ENCODE peak calls at places on chromosomes 7 and 10, in nine cellular contexts. One of them, this sample, is unnamed.

GRCh38 chr10:127527891-127528290 is 21.2 kb upstream of the NPS start:
- DNase-seq in GM23338: no peak
- DNase-seq in right lobe of liver: no peak
- DNase-seq in uterus: peak
- DNase-seq in A549: no peak
- DNase-seq in retinal pigment epithelial cell: no peak
- DNase-seq in colonic mucosa: no peak
- DNase-seq in breast epithelium: no peak
- DNase-seq in neural progenitor cell: no peak
- DNase-seq in this sample: no peak

GRCh38 chr10:116800356-116800929 is 48.9 kb upstream of the ENO4 start:
- DNase-seq in GM23338: peak
- DNase-seq in right lobe of liver: no peak
- DNase-seq in uterus: no peak
- DNase-seq in A549: no peak
- DNase-seq in retinal pigment epithelial cell: no peak
- DNase-seq in colonic mucosa: no peak
- DNase-seq in breast epithelium: no peak
- DNase-seq in neural progenitor cell: no peak
- DNase-seq in this sample: no peak

GRCh38 chr10:75910032-75910431 is 478.6 kb downstream of the LRMDA start:
- DNase-seq in GM23338: peak
- DNase-seq in right lobe of liver: no peak
- DNase-seq in uterus: no peak
- DNase-seq in A549: peak
- DNase-seq in retinal pigment epithelial cell: no peak
- DNase-seq in colonic mucosa: no peak
- DNase-seq in breast epithelium: no peak
- DNase-seq in neural progenitor cell: no peak
- DNase-seq in this sample: no peak

GRCh38 chr10:124974131-124974530 is 32.2 kb downstream of the ZRANB1 start:
- DNase-seq in GM23338: no peak
- DNase-seq in right lobe of liver: no peak
- DNase-seq in uterus: no peak
- DNase-seq in A549: no peak
- DNase-seq in retinal pigment epithelial cell: no peak
- DNase-seq in colonic mucosa: no peak
- DNase-seq in breast epithelium: no peak
- DNase-seq in neural progenitor cell: no peak
- DNase-seq in this sample: no peak

GRCh38 chr7:132063800-132064199 is 507.4 kb upstream of the PODXL start:
- DNase-seq in GM23338: no peak
- DNase-seq in right lobe of liver: no peak
- DNase-seq in uterus: no peak
- DNase-seq in A549: no peak
- DNase-seq in retinal pigment epithelial cell: no peak
- DNase-seq in colonic mucosa: no peak
- DNase-seq in breast epithelium: no peak
- DNase-seq in neural progenitor cell: no peak
- DNase-seq in this sample: no peak

GRCh38 chr10:22805304-22805703 is 90.9 kb upstream of the PIP4K2A start:
- DNase-seq in GM23338: no peak
- DNase-seq in right lobe of liver: no peak
- DNase-seq in uterus: no peak
- DNase-seq in A549: no peak
- DNase-seq in retinal pigment epithelial cell: peak
- DNase-seq in colonic mucosa: no peak
- DNase-seq in breast epithelium: no peak
- DNase-seq in neural progenitor cell: no peak
- DNase-seq in this sample: peak

GRCh38 chr10:131855763-131856401 is 44.9 kb upstream of the PPP2R2D start:
- DNase-seq in GM23338: no peak
- DNase-seq in right lobe of liver: no peak
- DNase-seq in uterus: peak
- DNase-seq in A549: no peak
- DNase-seq in retinal pigment epithelial cell: no peak
- DNase-seq in colonic mucosa: no peak
- DNase-seq in breast epithelium: no peak
- DNase-seq in neural progenitor cell: no peak
- DNase-seq in this sample: no peak

GRCh38 chr7:123929107-123929506 is 4.1 kb downstream of the SPAM1 start:
- DNase-seq in GM23338: no peak
- DNase-seq in right lobe of liver: no peak
- DNase-seq in uterus: no peak
- DNase-seq in A549: no peak
- DNase-seq in retinal pigment epithelial cell: no peak
- DNase-seq in colonic mucosa: peak
- DNase-seq in breast epithelium: no peak
- DNase-seq in neural progenitor cell: no peak
- DNase-seq in this sample: no peak

GRCh38 chr7:72163266-72163665 is 248.9 kb downstream of the CALN1 start:
- DNase-seq in GM23338: no peak
- DNase-seq in right lobe of liver: no peak
- DNase-seq in uterus: no peak
- DNase-seq in A549: no peak
- DNase-seq in retinal pigment epithelial cell: no peak
- DNase-seq in colonic mucosa: no peak
- DNase-seq in breast epithelium: no peak
- DNase-seq in neural progenitor cell: no peak
- DNase-seq in this sample: no peak

DNA sequence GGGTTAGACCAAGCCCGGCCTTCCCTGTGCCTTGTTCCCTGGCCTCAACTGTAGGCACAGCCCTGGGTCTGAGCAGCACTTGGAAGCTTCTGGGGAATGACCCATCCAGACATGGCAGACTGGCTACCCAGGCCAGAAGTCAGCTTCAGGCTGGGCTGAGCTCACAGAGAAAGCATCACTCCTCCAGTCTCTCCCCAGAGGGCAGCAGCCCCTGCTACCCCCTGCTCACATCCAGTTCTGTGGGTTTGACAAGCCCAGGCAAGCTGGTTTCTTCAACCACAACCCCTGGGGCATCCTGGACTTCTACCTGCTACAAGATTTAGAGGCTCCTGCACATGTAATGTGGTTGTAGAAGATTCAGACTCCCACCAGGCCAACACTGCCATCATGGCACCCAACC is 9.0 kb downstream of the C10orf71 start:
- DNase-seq in GM23338: no peak
- DNase-seq in right lobe of liver: no peak
- DNase-seq in uterus: no peak
- DNase-seq in A549: no peak
- DNase-seq in retinal pigment epithelial cell: no peak
- DNase-seq in colonic mucosa: no peak
- DNase-seq in breast epithelium: no peak
- DNase-seq in neural progenitor cell: no peak
- DNase-seq in this sample: no peak
- TF ChIP-seq CTCF in GM23338: no peak
- TF ChIP-seq CTCF in right lobe of liver: no peak
- TF ChIP-seq CTCF in uterus: no peak
- TF ChIP-seq CTCF in A549: no peak
- TF ChIP-seq CTCF in retinal pigment epithelial cell: no peak
- TF ChIP-seq CTCF in colonic mucosa: no peak
- TF ChIP-seq CTCF in breast epithelium: no peak
- TF ChIP-seq CTCF in neural progenitor cell: no peak
- TF ChIP-seq CTCF in this sample: no peak

DNA sequence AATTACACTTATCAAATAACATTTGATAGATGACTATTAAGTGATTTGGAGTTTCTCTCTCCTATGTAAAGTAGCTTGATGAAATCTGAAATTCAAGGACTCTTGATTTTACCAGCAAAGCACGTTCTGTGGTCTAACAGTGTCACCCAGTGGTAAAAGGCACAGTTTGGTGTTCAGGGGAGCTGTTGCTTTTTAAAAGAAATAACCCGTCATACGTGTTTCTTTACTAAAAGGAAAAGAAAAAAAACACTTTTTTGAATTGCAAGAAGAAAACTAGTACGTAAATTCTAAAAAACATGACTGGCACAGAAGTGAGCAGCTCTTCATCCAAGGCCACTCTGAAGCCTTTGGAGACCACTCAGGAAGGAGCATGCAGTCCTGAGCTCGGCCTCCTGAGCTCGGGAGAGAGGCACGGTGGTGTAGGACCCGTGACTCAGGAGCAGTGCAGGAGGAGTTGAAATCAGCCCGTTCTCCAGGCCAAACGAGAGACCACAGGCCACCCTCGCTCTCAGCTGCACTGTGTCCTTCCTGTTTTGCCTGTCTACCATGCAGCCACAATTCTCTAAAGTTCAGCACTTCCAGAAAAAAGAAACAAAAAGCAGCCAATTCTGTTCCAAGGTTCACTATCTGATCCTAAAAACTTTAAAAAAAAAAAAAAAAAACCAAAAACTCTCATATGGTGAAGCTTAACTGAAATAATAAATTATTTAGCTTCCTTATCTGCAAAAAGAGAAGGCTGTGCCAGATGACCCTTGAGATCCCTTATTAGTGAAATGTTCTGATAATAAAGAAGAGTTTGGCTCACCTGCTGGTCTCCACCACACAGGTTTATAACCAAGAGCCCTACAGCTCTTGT is 212.6 kb upstream of the FRMD4A start:
- DNase-seq in GM23338: no peak
- DNase-seq in right lobe of liver: peak
- DNase-seq in uterus: no peak
- DNase-seq in A549: no peak
- DNase-seq in retinal pigment epithelial cell: no peak
- DNase-seq in colonic mucosa: no peak
- DNase-seq in breast epithelium: no peak
- DNase-seq in neural progenitor cell: no peak
- DNase-seq in this sample: peak
- TF ChIP-seq CTCF in GM23338: peak
- TF ChIP-seq CTCF in right lobe of liver: peak
- TF ChIP-seq CTCF in uterus: peak
- TF ChIP-seq CTCF in A549: no peak
- TF ChIP-seq CTCF in retinal pigment epithelial cell: peak
- TF ChIP-seq CTCF in colonic mucosa: no peak
- TF ChIP-seq CTCF in breast epithelium: no peak
- TF ChIP-seq CTCF in neural progenitor cell: peak
- TF ChIP-seq CTCF in this sample: peak

DNA sequence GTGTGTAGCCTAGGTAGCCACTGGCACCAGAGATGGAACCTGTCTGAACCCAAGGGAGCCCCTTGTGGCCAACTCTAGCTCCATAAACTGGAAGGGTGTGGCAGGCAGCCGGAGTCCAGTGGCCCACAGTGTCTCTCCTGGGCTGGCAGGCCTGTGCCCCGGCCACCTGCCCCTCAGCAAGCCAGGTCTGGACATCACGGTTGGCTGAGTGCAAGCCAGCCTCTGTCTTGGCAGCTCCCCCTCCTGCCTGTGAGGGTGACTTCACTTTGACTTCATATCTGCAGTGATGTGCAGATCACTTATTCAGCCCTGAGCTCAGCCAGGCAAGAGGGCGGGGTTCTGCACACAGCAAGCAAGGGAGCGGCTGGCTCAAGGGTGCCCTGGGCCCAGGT is 1.3 kb upstream of the RET start:
- DNase-seq in GM23338: peak
- DNase-seq in right lobe of liver: no peak
- DNase-seq in uterus: no peak
- DNase-seq in A549: peak
- DNase-seq in retinal pigment epithelial cell: no peak
- DNase-seq in colonic mucosa: no peak
- DNase-seq in breast epithelium: no peak
- DNase-seq in neural progenitor cell: peak
- DNase-seq in this sample: no peak
- TF ChIP-seq CTCF in GM23338: peak
- TF ChIP-seq CTCF in right lobe of liver: peak
- TF ChIP-seq CTCF in uterus: no peak
- TF ChIP-seq CTCF in A549: peak
- TF ChIP-seq CTCF in retinal pigment epithelial cell: peak
- TF ChIP-seq CTCF in colonic mucosa: no peak
- TF ChIP-seq CTCF in breast epithelium: no peak
- TF ChIP-seq CTCF in neural progenitor cell: peak
- TF ChIP-seq CTCF in this sample: no peak

GRCh38 chr10:114623661-114624294 is 34.3 kb downstream of the ABLIM1 start:
- DNase-seq in GM23338: peak
- DNase-seq in right lobe of liver: no peak
- DNase-seq in uterus: no peak
- DNase-seq in A549: peak
- DNase-seq in retinal pigment epithelial cell: peak
- DNase-seq in colonic mucosa: peak
- DNase-seq in breast epithelium: peak
- DNase-seq in neural progenitor cell: no peak
- DNase-seq in this sample: peak
- TF ChIP-seq CTCF in GM23338: no peak
- TF ChIP-seq CTCF in right lobe of liver: no peak
- TF ChIP-seq CTCF in uterus: no peak
- TF ChIP-seq CTCF in A549: no peak
- TF ChIP-seq CTCF in retinal pigment epithelial cell: peak
- TF ChIP-seq CTCF in colonic mucosa: no peak
- TF ChIP-seq CTCF in breast epithelium: no peak
- TF ChIP-seq CTCF in neural progenitor cell: no peak
- TF ChIP-seq CTCF in this sample: no peak

GRCh38 chr10:60466267-60467201 is 76.9 kb upstream of the ANK3 start:
- DNase-seq in GM23338: peak
- DNase-seq in right lobe of liver: no peak
- DNase-seq in uterus: no peak
- DNase-seq in A549: no peak
- DNase-seq in retinal pigment epithelial cell: no peak
- DNase-seq in colonic mucosa: no peak
- DNase-seq in breast epithelium: no peak
- DNase-seq in neural progenitor cell: no peak
- DNase-seq in this sample: no peak
- TF ChIP-seq CTCF in GM23338: peak
- TF ChIP-seq CTCF in right lobe of liver: no peak
- TF ChIP-seq CTCF in uterus: no peak
- TF ChIP-seq CTCF in A549: no peak
- TF ChIP-seq CTCF in retinal pigment epithelial cell: no peak
- TF ChIP-seq CTCF in colonic mucosa: no peak
- TF ChIP-seq CTCF in breast epithelium: no peak
- TF ChIP-seq CTCF in neural progenitor cell: peak
- TF ChIP-seq CTCF in this sample: no peak

DNA sequence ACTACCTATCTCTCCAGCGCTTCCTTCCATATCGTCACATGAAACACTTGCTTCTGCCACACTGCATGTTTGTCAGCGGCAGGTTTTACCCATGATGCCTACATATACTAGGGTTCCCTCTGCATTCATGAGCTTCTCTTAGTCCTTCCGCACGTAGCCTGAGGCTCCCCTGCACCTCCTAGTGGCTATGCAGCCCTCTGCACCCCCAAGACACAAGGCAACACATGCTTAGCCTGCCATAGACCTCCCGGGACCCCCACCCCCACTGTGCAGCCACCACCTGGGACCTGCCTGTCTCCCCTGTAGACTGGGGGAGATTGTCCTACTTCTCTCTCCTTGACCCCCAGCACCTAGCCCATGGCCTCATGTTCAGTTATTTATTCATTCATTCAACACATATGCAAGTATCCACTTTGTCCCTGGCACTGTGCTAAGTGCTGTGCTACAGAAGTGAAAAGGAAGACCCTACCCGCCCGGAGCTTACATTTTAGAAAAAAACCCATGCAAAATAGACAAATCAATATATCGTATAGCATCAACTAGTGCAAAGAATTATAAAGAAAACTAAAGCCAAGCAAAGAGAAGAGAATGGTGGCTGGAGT is 23.5 kb downstream of the TMEM273 start:
- DNase-seq in GM23338: peak
- DNase-seq in right lobe of liver: peak
- DNase-seq in uterus: peak
- DNase-seq in A549: peak
- DNase-seq in retinal pigment epithelial cell: no peak
- DNase-seq in colonic mucosa: peak
- DNase-seq in breast epithelium: no peak
- DNase-seq in neural progenitor cell: peak
- DNase-seq in this sample: peak
- TF ChIP-seq CTCF in GM23338: peak
- TF ChIP-seq CTCF in right lobe of liver: peak
- TF ChIP-seq CTCF in uterus: peak
- TF ChIP-seq CTCF in A549: peak
- TF ChIP-seq CTCF in retinal pigment epithelial cell: peak
- TF ChIP-seq CTCF in colonic mucosa: peak
- TF ChIP-seq CTCF in breast epithelium: peak
- TF ChIP-seq CTCF in neural progenitor cell: peak
- TF ChIP-seq CTCF in this sample: peak